ENCODE peak calls at places on chromosome 12, in four cellular contexts. L, G, R and M are unnamed samples.

GRCh38 chr12:106642991-106643390 is 60.2 kb downstream of the RFX4 start:
- DNase-seq in L (no peak), G (no peak), R (no peak), M (no peak)

GRCh38 chr12:1083888-1084262 is 92.9 kb downstream of the ERC1 start:
- DNase-seq in L (no peak), G (no peak), R (peak; percentile 28), M (no peak)

GRCh38 chr12:46292754-46293402 is 24.0 kb upstream of the SLC38A1 start:
- DNase-seq in L (no peak), G (no peak), R (peak; percentile 27), M (no peak)

GRCh38 chr12:79559591-79559990 is 131.2 kb downstream of the PAWR start:
- DNase-seq in L (no peak), G (no peak), R (no peak), M (no peak)

GRCh38 chr12:120231316-120232011 is 30.6 kb upstream of the RPLP0 start:
- DNase-seq in L (no peak), G (peak; percentile 77), R (peak; percentile 53), M (peak; percentile 84)

GRCh38 chr12:48105321-48105866 is 485 bp downstream of the SENP1 start:
- DNase-seq in L (peak; percentile 38), G (no peak), R (no peak), M (no peak)

GRCh38 chr12:62190921-62191746 is 69.1 kb upstream of the USP15 start:
- DNase-seq in L (no peak), G (no peak), R (no peak), M (no peak)

GRCh38 chr12:64098709-64099354 is 123.3 kb downstream of the KICS2 start:
- DNase-seq in L (no peak), G (no peak), R (no peak), M (no peak)

GRCh38 chr12:62350554-62350953 is 90.3 kb downstream of the USP15 start:
- DNase-seq in L (no peak), G (no peak), R (no peak), M (no peak)

GRCh38 chr12:98864363-98864762 is 219.3 kb downstream of the APAF1 start:
- DNase-seq in L (no peak), G (no peak), R (no peak), M (no peak)

GRCh38 chr12:95116773-95117172 is 43.4 kb upstream of the NR2C1 start:
- DNase-seq in L (peak; percentile 16), G (no peak), R (no peak), M (no peak)

GRCh38 chr12:90572778-90573177 is 382.2 kb downstream of the CCER1 start:
- DNase-seq in L (no peak), G (no peak), R (no peak), M (no peak)

GRCh38 chr12:96503971-96504370 is 14.6 kb downstream of the CFAP54 start:
- DNase-seq in L (no peak), G (no peak), R (no peak), M (no peak)

GRCh38 chr12:132508248-132508740 is 18.3 kb downstream of the FBRSL1 start:
- DNase-seq in L (no peak), G (no peak), R (no peak), M (no peak)

GRCh38 chr12:120817559-120818330 is 86.4 kb downstream of the SPPL3 start:
- DNase-seq in L (no peak), G (no peak), R (no peak), M (no peak)

GRCh38 chr12:105480162-105480561 is 149.7 kb downstream of the C12orf75 start:
- DNase-seq in L (no peak), G (no peak), R (no peak), M (no peak)

GRCh38 chr12:40692617-40693502 is 621 bp downstream of the CNTN1 start:
- DNase-seq in L (no peak), G (no peak), R (no peak), M (peak; percentile 75)

GRCh38 chr12:24378548-24379011 is 429.1 kb upstream of the SOX5 start:
- DNase-seq in L (no peak), G (no peak), R (no peak), M (no peak)

GRCh38 chr12:126338031-126338441 is 1272.8 kb downstream of the AACS start:
- DNase-seq in L (no peak), G (no peak), R (no peak), M (no peak)

GRCh38 chr12:108906971-108907370 is 27.1 kb downstream of the DAO start:
- DNase-seq in L (no peak), G (no peak), R (no peak), M (no peak)

GRCh38 chr12:44507471-44507870 is 368.6 kb downstream of the NELL2 start:
- DNase-seq in L (no peak), G (no peak), R (no peak), M (no peak)

GRCh38 chr12:111842556-111843396 is 748 bp downstream of the MAPKAPK5 start:
- DNase-seq in L (no peak), G (no peak), R (peak; percentile 18), M (no peak)
- TF ChIP-seq HDAC6 in L (no peak), G (no peak), R (no peak), M (no peak)

GRCh38 chr12:104147346-104147745 is 9.3 kb upstream of the NFYB start:
- DNase-seq in L (no peak), G (no peak), R (no peak), M (no peak)
- TF ChIP-seq HDAC6 in L (no peak), G (no peak), R (no peak), M (no peak)

GRCh38 chr12:6751767-6752166 is 1.2 kb downstream of the MLF2 start:
- DNase-seq in L (no peak), G (no peak), R (no peak), M (no peak)

GRCh38 chr12:6752931-6753771 is at the start of gene MLF2:
- DNase-seq in L (peak; percentile 94), G (peak; percentile 93), R (peak; percentile 96), M (peak; percentile 96)

GRCh38 chr12:6753772-6754356 is 923 bp upstream of the MLF2 start:
- DNase-seq in L (no peak), G (no peak), R (no peak), M (no peak)

GRCh38 chr12:6750506-6750905 is 2.4 kb downstream of the MLF2 start:
- DNase-seq in L (no peak), G (no peak), R (no peak), M (no peak)

DNA sequence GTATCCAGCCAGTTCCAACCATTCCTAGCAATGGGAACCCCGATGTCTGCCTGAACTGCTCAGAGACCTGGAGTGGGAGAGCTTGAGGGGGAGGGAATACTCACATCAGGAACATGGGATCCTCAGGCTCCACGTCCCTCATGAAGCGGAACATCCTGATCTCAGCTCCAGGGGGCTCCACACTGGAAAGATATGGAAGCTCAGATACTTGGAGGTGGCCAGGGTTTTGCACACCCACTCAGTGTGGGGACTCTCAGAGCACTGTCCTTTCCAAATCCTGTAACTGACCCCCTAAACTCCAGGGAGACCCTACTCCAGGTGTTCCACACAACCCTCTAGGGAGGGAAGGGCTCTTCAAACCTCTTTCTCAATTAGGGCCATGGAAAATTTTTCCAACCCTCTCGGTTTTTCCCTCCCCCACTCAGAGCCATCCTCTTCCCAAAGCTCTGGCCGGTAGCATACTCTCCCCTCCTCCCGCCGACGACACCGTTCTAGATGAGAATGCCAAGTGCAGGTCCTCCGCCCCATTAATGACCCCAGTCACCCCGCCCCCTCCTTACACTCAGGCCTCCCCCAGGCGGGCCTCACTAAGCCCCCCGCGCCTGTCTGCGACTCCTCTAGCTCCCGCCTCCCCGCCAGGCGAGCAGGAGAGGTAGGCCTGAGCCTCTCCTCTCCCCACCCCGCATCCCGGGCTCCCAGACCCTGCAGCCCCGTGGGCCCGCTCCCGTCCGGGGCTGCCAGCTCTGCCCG is 585 bp downstream of the MLF2 start:
- DNase-seq in L (no peak), G (peak; percentile 62), R (peak; percentile 51), M (no peak)
- TF ChIP-seq HDAC6 in L (no peak), G (no peak), R (no peak), M (no peak)

GRCh38 chr12:49635036-49635435 is 11.7 kb downstream of the PRPF40B start:
- DNase-seq in L (no peak), G (no peak), R (no peak), M (no peak)
- TF ChIP-seq HDAC6 in L (no peak), G (no peak), R (no peak), M (no peak)

GRCh38 chr12:130949806-130950205 is 3.9 kb upstream of the ADGRD1 start:
- DNase-seq in L (no peak), G (no peak), R (no peak), M (no peak)

GRCh38 chr12:130952545-130952954 is 1.2 kb upstream of the ADGRD1 start:
- DNase-seq in L (no peak), G (no peak), R (no peak), M (no peak)

GRCh38 chr12:130953783-130954543 is at the start of gene ADGRD1:
- DNase-seq in L (no peak), G (no peak), R (no peak), M (no peak)

GRCh38 chr12:130951636-130952035 is 2.1 kb upstream of the ADGRD1 start:
- DNase-seq in L (no peak), G (no peak), R (no peak), M (no peak)

GRCh38 chr12:130952106-130952505 is 1.6 kb upstream of the ADGRD1 start:
- DNase-seq in L (no peak), G (no peak), R (no peak), M (no peak)
- TF ChIP-seq HDAC6 in L (no peak), G (no peak), R (no peak), M (no peak)

DNA sequence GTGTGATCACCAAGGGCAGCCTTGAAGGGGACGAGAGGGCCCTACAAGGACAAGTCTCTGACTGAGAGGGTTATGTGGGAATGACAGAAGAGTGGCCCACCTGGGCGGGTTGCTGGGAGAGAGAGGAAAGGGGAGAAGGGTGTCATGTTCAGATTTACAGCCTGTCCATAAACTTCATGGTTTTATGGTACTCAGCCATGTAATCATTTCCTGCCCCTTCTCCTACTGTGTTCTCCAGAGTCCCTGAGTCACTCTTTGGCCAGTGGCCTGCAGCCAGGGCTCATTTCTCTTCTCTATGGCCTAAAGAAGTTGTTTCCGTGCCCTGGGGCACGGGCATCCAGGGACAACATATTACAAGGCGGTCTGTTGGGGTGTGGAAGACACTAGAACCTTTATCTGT is 26.7 kb downstream of the DDX47 start:
- DNase-seq in L (no peak), G (no peak), R (no peak), M (no peak)
- TF ChIP-seq HDAC6 in L (no peak), G (no peak), R (no peak), M (no peak)

GRCh38 chr12:59069481-59069880 is 149.2 kb upstream of the LRIG3 start:
- DNase-seq in L (no peak), G (no peak), R (no peak), M (no peak)

GRCh38 chr12:59070534-59070933 is 150.2 kb upstream of the LRIG3 start:
- DNase-seq in L (no peak), G (no peak), R (no peak), M (no peak)

GRCh38 chr12:59067068-59067467 is 146.8 kb upstream of the LRIG3 start:
- DNase-seq in L (no peak), G (no peak), R (no peak), M (no peak)

DNA sequence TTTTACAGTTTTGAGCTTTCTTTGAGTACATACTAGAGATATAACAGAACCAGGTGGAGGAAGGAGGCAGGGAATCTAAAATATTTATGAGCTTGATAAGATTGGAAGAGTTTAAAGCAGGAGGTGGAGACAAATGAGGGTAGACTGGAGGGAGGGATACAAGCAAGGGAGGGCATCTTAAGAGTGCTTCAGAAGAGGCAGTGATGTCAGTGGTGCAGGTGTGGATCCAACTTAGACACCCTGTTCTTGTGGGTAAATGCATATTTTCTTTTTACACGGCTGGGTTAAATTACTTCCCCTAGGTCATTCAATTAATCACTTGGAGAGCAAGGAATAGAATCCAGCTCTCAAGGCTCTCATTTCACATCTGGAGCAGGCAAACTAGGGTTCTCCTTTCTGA is 146.1 kb upstream of the LRIG3 start:
- DNase-seq in L (no peak), G (no peak), R (no peak), M (no peak)
- TF ChIP-seq HDAC6 in L (no peak), G (no peak), R (no peak), M (no peak)